ENCODE peak calls at places on chromosomes 12 and 14, in eight cellular contexts. D is fibroblast of lung; F is CD4-positive, CD25-positive, alpha-beta regulatory T cell; J is left lung; A is PC-9; G is pancreas; Q is A673; S is uterus. O is an unnamed sample.

GRCh38 chr12:124633269-124633953 is 66.0 kb upstream of the NCOR2 start:
- DNase-seq in D (peak; percentile 66), F (no peak), J (no peak), A (peak; percentile 90), G (no peak), Q (peak; percentile 24), S (no peak), O (peak; percentile 89)

GRCh38 chr14:80606347-80606772 is 335.2 kb downstream of the CEP128 start:
- DNase-seq in D (no peak), F (no peak), J (no peak), A (no peak), G (no peak), Q (no peak), S (no peak), O (no peak)

GRCh38 chr12:106387847-106388246 is 30.3 kb downstream of the POLR3B start:
- DNase-seq in D (no peak), F (no peak), J (no peak), A (no peak), G (no peak), Q (peak; percentile 20), S (no peak), O (no peak)

GRCh38 chr12:80321653-80322052 is 122.4 kb upstream of the PTPRQ start:
- DNase-seq in D (peak; percentile 53), F (no peak), J (no peak), A (peak; percentile 79), G (no peak), Q (no peak), S (no peak), O (peak; percentile 45)

GRCh38 chr14:76908834-76909233 is 82.6 kb downstream of the LRRC74A start:
- DNase-seq in D (no peak), F (peak; percentile 84), J (no peak), A (no peak), G (no peak), Q (no peak), S (no peak), O (peak; percentile 38)

GRCh38 chr12:57844725-57845477 is 1.6 kb downstream of the CTDSP2 start:
- DNase-seq in D (peak; percentile 73), F (no peak), J (peak; percentile 85), A (peak; percentile 60), G (peak; percentile 68), Q (no peak), S (peak; percentile 86), O (peak; percentile 98)

GRCh38 chr14:71430321-71431168 is 501.7 kb upstream of the RGS6 start:
- DNase-seq in D (no peak), F (no peak), J (no peak), A (no peak), G (no peak), Q (no peak), S (no peak), O (no peak)

GRCh38 chr12:1931642-1932041 is 13.2 kb upstream of the CACNA2D4 start:
- DNase-seq in D (no peak), F (no peak), J (no peak), A (no peak), G (no peak), Q (no peak), S (no peak), O (peak; percentile 53)

GRCh38 chr12:16385779-16386646 is 38.6 kb downstream of the MGST1 start:
- DNase-seq in D (peak; percentile 75), F (no peak), J (no peak), A (no peak), G (no peak), Q (peak; percentile 91), S (peak; percentile 36), O (peak; percentile 88)

GRCh38 chr14:94346841-94347240 is 23.7 kb upstream of the SERPINA6 start:
- DNase-seq in D (no peak), F (no peak), J (no peak), A (no peak), G (no peak), Q (no peak), S (no peak), O (no peak)

GRCh38 chr12:38269897-38270296 is 46.7 kb upstream of the ALG10B start:
- DNase-seq in D (no peak), F (no peak), J (no peak), A (no peak), G (no peak), Q (no peak), S (no peak), O (no peak)
- H3K9me3 ChIP-seq in D (no peaks in the 10 kb centered on the region), F (no peaks in the 10 kb centered on the region), J (no peaks in the 10 kb centered on the region), A (no peaks in the 10 kb centered on the region), G (no peaks in the 10 kb centered on the region), Q (peaks cover 4% of the 10 kb centered on the region), S (no peaks in the 10 kb centered on the region), O (no peaks in the 10 kb centered on the region)

GRCh38 chr14:68611611-68612010 is 181.3 kb downstream of the ZFP36L1 start:
- DNase-seq in D (no peak), F (no peak), J (no peak), A (no peak), G (no peak), Q (no peak), S (peak; percentile 21), O (no peak)

GRCh38 chr14:68610251-68610793 is 182.5 kb downstream of the ZFP36L1 start:
- DNase-seq in D (no peak), F (no peak), J (no peak), A (peak; percentile 25), G (no peak), Q (no peak), S (peak; percentile 24), O (no peak)

GRCh38 chr14:68608235-68608962 is 184.5 kb downstream of the ZFP36L1 start:
- DNase-seq in D (no peak), F (no peak), J (no peak), A (no peak), G (no peak), Q (no peak), S (peak; percentile 30), O (no peak)

GRCh38 chr14:68609012-68609411 is 183.9 kb downstream of the ZFP36L1 start:
- DNase-seq in D (no peak), F (no peak), J (no peak), A (no peak), G (no peak), Q (no peak), S (no peak), O (no peak)

DNA sequence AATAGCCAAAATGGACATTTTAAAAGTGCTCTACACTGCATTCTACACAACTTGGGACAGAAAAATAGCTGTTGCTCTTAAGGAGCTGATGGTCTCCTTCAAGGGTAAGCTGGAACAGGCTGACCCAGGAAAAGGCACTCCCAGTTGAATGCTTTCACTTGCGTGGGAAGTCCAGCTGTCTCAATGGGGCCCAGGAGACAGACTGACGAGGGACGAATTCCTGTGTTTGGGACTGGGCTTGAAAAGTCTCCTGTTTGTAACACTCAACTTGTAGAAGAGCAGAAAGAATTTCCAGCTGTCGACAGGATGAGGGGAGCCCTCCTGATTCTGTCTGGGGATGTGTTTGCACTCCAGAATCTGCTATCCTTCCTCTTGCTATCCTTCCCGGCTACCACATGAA is 180.8 kb downstream of the ZFP36L1 start:
- DNase-seq in D (no peak), F (no peak), J (no peak), A (no peak), G (no peak), Q (no peak), S (peak; percentile 46), O (peak; percentile 55)
- H3K9me3 ChIP-seq in D (no peaks in the 10 kb centered on the region), F (peaks cover 26% of the 10 kb centered on the region), J (no peaks in the 10 kb centered on the region), A (peaks cover 48% of the 10 kb centered on the region), G (no peaks in the 10 kb centered on the region), Q (peaks cover 24% of the 10 kb centered on the region), S (peaks cover 15% of the 10 kb centered on the region), O (peaks cover 7% of the 10 kb centered on the region)

GRCh38 chr12:5516781-5517180 is 84.9 kb downstream of the NTF3 start:
- DNase-seq in D (no peak), F (no peak), J (peak; percentile 45), A (no peak), G (no peak), Q (no peak), S (no peak), O (no peak)

GRCh38 chr12:5516371-5516770 is 84.5 kb downstream of the NTF3 start:
- DNase-seq in D (no peak), F (no peak), J (peak; percentile 68), A (no peak), G (no peak), Q (no peak), S (no peak), O (no peak)

GRCh38 chr12:5520037-5520436 is 88.1 kb downstream of the NTF3 start:
- DNase-seq in D (no peak), F (no peak), J (peak; percentile 28), A (no peak), G (no peak), Q (no peak), S (no peak), O (no peak)

GRCh38 chr12:5520831-5521230 is 88.9 kb downstream of the NTF3 start:
- DNase-seq in D (no peak), F (no peak), J (no peak), A (no peak), G (no peak), Q (no peak), S (no peak), O (no peak)

GRCh38 chr12:5518584-5519365 is 86.9 kb downstream of the NTF3 start:
- DNase-seq in D (no peak), F (no peak), J (peak; percentile 35), A (no peak), G (no peak), Q (no peak), S (no peak), O (no peak)
- H3K9me3 ChIP-seq in D (no peaks in the 10 kb centered on the region), F (no peaks in the 10 kb centered on the region), J (no peaks in the 10 kb centered on the region), A (no peaks in the 10 kb centered on the region), G (no peaks in the 10 kb centered on the region), Q (no peaks in the 10 kb centered on the region), S (no peaks in the 10 kb centered on the region), O (no peaks in the 10 kb centered on the region)

GRCh38 chr12:132924356-132924755 is 31.8 kb downstream of the ZNF605 start:
- DNase-seq in D (no peak), F (no peak), J (no peak), A (no peak), G (no peak), Q (no peak), S (no peak), O (no peak)

GRCh38 chr12:132923356-132923909 is 32.7 kb downstream of the ZNF605 start:
- DNase-seq in D (peak; percentile 4), F (no peak), J (no peak), A (no peak), G (no peak), Q (no peak), S (no peak), O (no peak)

GRCh38 chr12:132922676-132923075 is 33.4 kb downstream of the ZNF605 start:
- DNase-seq in D (no peak), F (no peak), J (no peak), A (no peak), G (no peak), Q (no peak), S (no peak), O (peak; percentile 22)

GRCh38 chr12:132926417-132926833 is 29.7 kb downstream of the ZNF605 start:
- DNase-seq in D (no peak), F (no peak), J (no peak), A (no peak), G (no peak), Q (no peak), S (no peak), O (no peak)

GRCh38 chr12:132925597-132926416 is 30.3 kb downstream of the ZNF605 start:
- DNase-seq in D (no peak), F (no peak), J (no peak), A (no peak), G (no peak), Q (no peak), S (no peak), O (no peak)
- H3K9me3 ChIP-seq in D (peaks cover 12% of the 10 kb centered on the region), F (peaks cover 85% of the 10 kb centered on the region), J (peaks cover 33% of the 10 kb centered on the region), A (peaks cover 92% of the 10 kb centered on the region), G (no peaks in the 10 kb centered on the region), Q (peaks cover 94% of the 10 kb centered on the region), S (peaks cover 72% of the 10 kb centered on the region), O (peaks cover 56% of the 10 kb centered on the region)

O was measured in osteoblast.